ENCODE peak calls at places on chromosomes 1 and 21, in eight cellular contexts. One of them, this sample, is unnamed.

GRCh38 chr1:21861602-21862429 is 49.8 kb downstream of the LDLRAD2 start:
- DNase-seq in cardiac muscle cell: no peak
- DNase-seq in fibroblast of the aortic adventitia: peak
- DNase-seq in CD8-positive, alpha-beta T cell: no peak
- DNase-seq in GM23338: no peak
- DNase-seq in AG10803: peak
- DNase-seq in adrenal gland: peak
- DNase-seq in vagina: no peak
- DNase-seq in this sample: peak

GRCh38 chr1:192878249-192878648 is 69.4 kb downstream of the RGS2 start:
- DNase-seq in fibroblast of the aortic adventitia: peak
- DNase-seq in CD8-positive, alpha-beta T cell: no peak
- DNase-seq in cardiac muscle cell: peak
- DNase-seq in AG10803: peak
- DNase-seq in GM23338: no peak
- DNase-seq in adrenal gland: no peak
- DNase-seq in vagina: no peak
- DNase-seq in this sample: peak

GRCh38 chr21:26965567-26966359 is 1.1 kb downstream of the ADAMTS5 start:
- DNase-seq in cardiac muscle cell: peak
- DNase-seq in GM23338: peak
- DNase-seq in adrenal gland: peak
- DNase-seq in fibroblast of the aortic adventitia: peak
- DNase-seq in AG10803: peak
- DNase-seq in vagina: no peak
- DNase-seq in CD8-positive, alpha-beta T cell: no peak
- DNase-seq in this sample: peak

GRCh38 chr1:64320470-64320869 is 117.0 kb downstream of the UBE2U start:
- DNase-seq in cardiac muscle cell: peak
- DNase-seq in vagina: no peak
- DNase-seq in fibroblast of the aortic adventitia: no peak
- DNase-seq in adrenal gland: no peak
- DNase-seq in GM23338: no peak
- DNase-seq in CD8-positive, alpha-beta T cell: no peak
- DNase-seq in AG10803: peak
- DNase-seq in this sample: peak

GRCh38 chr1:167455786-167456446 is 62.4 kb downstream of the CD247 start:
- DNase-seq in adrenal gland: peak
- DNase-seq in fibroblast of the aortic adventitia: peak
- DNase-seq in cardiac muscle cell: peak
- DNase-seq in vagina: no peak
- DNase-seq in CD8-positive, alpha-beta T cell: peak
- DNase-seq in AG10803: no peak
- DNase-seq in GM23338: peak
- DNase-seq in this sample: no peak

GRCh38 chr1:109248797-109249629 is at the start of gene CELSR2:
- DNase-seq in vagina: no peak
- DNase-seq in CD8-positive, alpha-beta T cell: peak
- DNase-seq in GM23338: peak
- DNase-seq in cardiac muscle cell: peak
- DNase-seq in adrenal gland: peak
- DNase-seq in fibroblast of the aortic adventitia: peak
- DNase-seq in AG10803: peak
- DNase-seq in this sample: peak

GRCh38 chr1:171613282-171613681 is 8.8 kb upstream of the MYOCOS start:
- DNase-seq in fibroblast of the aortic adventitia: no peak
- DNase-seq in vagina: no peak
- DNase-seq in CD8-positive, alpha-beta T cell: no peak
- DNase-seq in adrenal gland: no peak
- DNase-seq in AG10803: no peak
- DNase-seq in cardiac muscle cell: no peak
- DNase-seq in GM23338: no peak
- DNase-seq in this sample: no peak

GRCh38 chr1:115976062-115976899 is at the start of gene SLC22A15:
- DNase-seq in GM23338: peak
- DNase-seq in adrenal gland: peak
- DNase-seq in cardiac muscle cell: peak
- DNase-seq in vagina: no peak
- DNase-seq in AG10803: peak
- DNase-seq in fibroblast of the aortic adventitia: peak
- DNase-seq in CD8-positive, alpha-beta T cell: peak
- DNase-seq in this sample: peak

GRCh38 chr1:69258842-69259241 is 308.9 kb upstream of the LRRC7 start:
- DNase-seq in AG10803: no peak
- DNase-seq in CD8-positive, alpha-beta T cell: no peak
- DNase-seq in cardiac muscle cell: no peak
- DNase-seq in vagina: no peak
- DNase-seq in adrenal gland: no peak
- DNase-seq in fibroblast of the aortic adventitia: no peak
- DNase-seq in GM23338: no peak
- DNase-seq in this sample: no peak

GRCh38 chr1:168589136-168589535 is 12.7 kb downstream of the XCL1 start:
- DNase-seq in vagina: no peak
- DNase-seq in AG10803: no peak
- DNase-seq in GM23338: no peak
- DNase-seq in adrenal gland: no peak
- DNase-seq in cardiac muscle cell: no peak
- DNase-seq in fibroblast of the aortic adventitia: no peak
- DNase-seq in CD8-positive, alpha-beta T cell: no peak
- DNase-seq in this sample: no peak

GRCh38 chr1:41888756-41889155 is 30.0 kb downstream of the HIVEP3 start:
- DNase-seq in adrenal gland: no peak
- DNase-seq in GM23338: no peak
- DNase-seq in AG10803: no peak
- DNase-seq in cardiac muscle cell: no peak
- DNase-seq in CD8-positive, alpha-beta T cell: no peak
- DNase-seq in fibroblast of the aortic adventitia: no peak
- DNase-seq in vagina: no peak
- DNase-seq in this sample: no peak

GRCh38 chr1:219325368-219325742 is 151.7 kb downstream of the LYPLAL1 start:
- DNase-seq in GM23338: no peak
- DNase-seq in fibroblast of the aortic adventitia: no peak
- DNase-seq in cardiac muscle cell: no peak
- DNase-seq in AG10803: no peak
- DNase-seq in vagina: no peak
- DNase-seq in adrenal gland: no peak
- DNase-seq in CD8-positive, alpha-beta T cell: no peak
- DNase-seq in this sample: no peak

GRCh38 chr1:65980241-65980640 is 187.5 kb downstream of the PDE4B start:
- DNase-seq in fibroblast of the aortic adventitia: no peak
- DNase-seq in CD8-positive, alpha-beta T cell: no peak
- DNase-seq in vagina: no peak
- DNase-seq in adrenal gland: no peak
- DNase-seq in AG10803: no peak
- DNase-seq in cardiac muscle cell: no peak
- DNase-seq in GM23338: no peak
- DNase-seq in this sample: no peak

GRCh38 chr1:185916866-185917265 is 182.7 kb downstream of the HMCN1 start:
- DNase-seq in cardiac muscle cell: peak
- DNase-seq in fibroblast of the aortic adventitia: peak
- DNase-seq in adrenal gland: no peak
- DNase-seq in vagina: no peak
- DNase-seq in CD8-positive, alpha-beta T cell: no peak
- DNase-seq in GM23338: no peak
- DNase-seq in AG10803: no peak
- DNase-seq in this sample: no peak

GRCh38 chr21:35026153-35026499 is 23.0 kb downstream of the RUNX1 start:
- DNase-seq in GM23338: no peak
- DNase-seq in vagina: no peak
- DNase-seq in fibroblast of the aortic adventitia: no peak
- DNase-seq in AG10803: no peak
- DNase-seq in cardiac muscle cell: peak
- DNase-seq in adrenal gland: no peak
- DNase-seq in CD8-positive, alpha-beta T cell: no peak
- DNase-seq in this sample: peak

GRCh38 chr1:159010398-159010797 is 691 bp downstream of the IFI16 start:
- DNase-seq in AG10803: no peak
- DNase-seq in fibroblast of the aortic adventitia: no peak
- DNase-seq in GM23338: no peak
- DNase-seq in CD8-positive, alpha-beta T cell: no peak
- DNase-seq in vagina: no peak
- DNase-seq in adrenal gland: no peak
- DNase-seq in cardiac muscle cell: no peak
- DNase-seq in this sample: no peak

GRCh38 chr1:54489627-54490240 is 58.3 kb upstream of the ACOT11 start:
- DNase-seq in CD8-positive, alpha-beta T cell: no peak
- DNase-seq in GM23338: no peak
- DNase-seq in cardiac muscle cell: no peak
- DNase-seq in fibroblast of the aortic adventitia: no peak
- DNase-seq in AG10803: no peak
- DNase-seq in adrenal gland: no peak
- DNase-seq in vagina: no peak
- DNase-seq in this sample: no peak
- H3K4me3 ChIP-seq in CD8-positive, alpha-beta T cell: peak
- H3K4me3 ChIP-seq in GM23338: peak
- H3K4me3 ChIP-seq in cardiac muscle cell: no peak
- H3K4me3 ChIP-seq in fibroblast of the aortic adventitia: no peak
- H3K4me3 ChIP-seq in AG10803: no peak
- H3K4me3 ChIP-seq in adrenal gland: no peak
- H3K4me3 ChIP-seq in vagina: peak
- H3K4me3 ChIP-seq in this sample: no peak

GRCh38 chr1:53047737-53048344 is 14.2 kb upstream of the PODN start:
- DNase-seq in vagina: no peak
- DNase-seq in adrenal gland: no peak
- DNase-seq in fibroblast of the aortic adventitia: peak
- DNase-seq in CD8-positive, alpha-beta T cell: no peak
- DNase-seq in AG10803: peak
- DNase-seq in GM23338: no peak
- DNase-seq in cardiac muscle cell: peak
- DNase-seq in this sample: peak
- H3K4me3 ChIP-seq in vagina: no peak
- H3K4me3 ChIP-seq in adrenal gland: no peak
- H3K4me3 ChIP-seq in fibroblast of the aortic adventitia: no peak
- H3K4me3 ChIP-seq in CD8-positive, alpha-beta T cell: no peak
- H3K4me3 ChIP-seq in AG10803: no peak
- H3K4me3 ChIP-seq in GM23338: no peak
- H3K4me3 ChIP-seq in cardiac muscle cell: no peak
- H3K4me3 ChIP-seq in this sample: no peak

GRCh38 chr1:8020032-8020431 is 6.1 kb downstream of the ERRFI1 start:
- DNase-seq in GM23338: no peak
- DNase-seq in cardiac muscle cell: peak
- DNase-seq in vagina: no peak
- DNase-seq in AG10803: peak
- DNase-seq in fibroblast of the aortic adventitia: peak
- DNase-seq in adrenal gland: no peak
- DNase-seq in CD8-positive, alpha-beta T cell: no peak
- DNase-seq in this sample: peak

GRCh38 chr1:8018492-8019228 is 7.4 kb downstream of the ERRFI1 start:
- DNase-seq in cardiac muscle cell: peak
- DNase-seq in AG10803: no peak
- DNase-seq in adrenal gland: no peak
- DNase-seq in GM23338: peak
- DNase-seq in vagina: no peak
- DNase-seq in fibroblast of the aortic adventitia: no peak
- DNase-seq in CD8-positive, alpha-beta T cell: no peak
- DNase-seq in this sample: peak

GRCh38 chr1:8017495-8018310 is 8.4 kb downstream of the ERRFI1 start:
- DNase-seq in fibroblast of the aortic adventitia: peak
- DNase-seq in adrenal gland: no peak
- DNase-seq in vagina: no peak
- DNase-seq in AG10803: peak
- DNase-seq in CD8-positive, alpha-beta T cell: no peak
- DNase-seq in cardiac muscle cell: peak
- DNase-seq in GM23338: no peak
- DNase-seq in this sample: peak

GRCh38 chr1:8021676-8022266 is 4.3 kb downstream of the ERRFI1 start:
- DNase-seq in AG10803: no peak
- DNase-seq in CD8-positive, alpha-beta T cell: no peak
- DNase-seq in GM23338: no peak
- DNase-seq in adrenal gland: no peak
- DNase-seq in fibroblast of the aortic adventitia: no peak
- DNase-seq in vagina: no peak
- DNase-seq in cardiac muscle cell: peak
- DNase-seq in this sample: peak

DNA sequence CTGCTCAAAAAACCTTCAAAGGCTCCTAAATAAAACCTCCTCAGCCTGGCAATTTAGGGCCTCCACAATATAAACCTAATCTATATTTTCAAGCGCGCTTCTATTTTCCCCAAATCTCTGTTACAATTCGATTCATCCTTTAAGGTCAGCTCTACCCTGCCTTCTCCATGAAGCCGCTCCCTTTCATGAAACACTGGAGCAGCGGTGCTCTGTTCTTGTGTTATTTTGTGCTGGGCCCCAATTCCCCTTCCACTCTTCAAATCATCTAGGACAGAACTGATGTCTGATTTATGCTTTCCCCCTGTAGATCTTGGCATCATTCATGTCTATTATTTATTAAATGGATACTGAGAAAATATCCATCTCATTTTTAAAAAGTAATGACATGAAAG is 6.9 kb downstream of the ERRFI1 start:
- DNase-seq in CD8-positive, alpha-beta T cell: no peak
- DNase-seq in AG10803: no peak
- DNase-seq in adrenal gland: no peak
- DNase-seq in fibroblast of the aortic adventitia: no peak
- DNase-seq in GM23338: no peak
- DNase-seq in vagina: no peak
- DNase-seq in cardiac muscle cell: no peak
- DNase-seq in this sample: peak
- H3K4me3 ChIP-seq in CD8-positive, alpha-beta T cell: no peak
- H3K4me3 ChIP-seq in AG10803: no peak
- H3K4me3 ChIP-seq in adrenal gland: no peak
- H3K4me3 ChIP-seq in fibroblast of the aortic adventitia: no peak
- H3K4me3 ChIP-seq in GM23338: peak
- H3K4me3 ChIP-seq in vagina: no peak
- H3K4me3 ChIP-seq in cardiac muscle cell: no peak
- H3K4me3 ChIP-seq in this sample: peak

DNA sequence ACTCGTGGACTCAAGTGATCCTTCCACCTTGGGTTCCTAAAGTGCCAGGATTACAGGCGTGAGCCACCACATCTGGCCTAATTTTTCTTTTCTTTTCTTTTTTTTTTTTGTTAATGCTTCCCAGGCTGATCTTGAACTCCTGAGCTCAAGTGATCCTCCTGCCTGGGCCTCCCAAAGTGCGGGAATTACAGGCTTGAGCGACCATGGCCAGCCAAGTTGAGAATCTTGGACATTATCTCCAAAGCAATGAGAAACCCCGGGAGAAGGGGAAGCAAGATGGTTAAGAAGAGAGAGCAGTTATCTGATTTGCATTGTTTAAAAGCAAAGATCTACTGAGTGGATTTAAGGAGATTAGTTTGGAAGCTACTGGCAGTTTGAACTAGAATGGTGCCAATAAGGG is 9.1 kb downstream of the HIPK1 start:
- DNase-seq in fibroblast of the aortic adventitia: no peak
- DNase-seq in GM23338: no peak
- DNase-seq in AG10803: no peak
- DNase-seq in CD8-positive, alpha-beta T cell: no peak
- DNase-seq in vagina: no peak
- DNase-seq in adrenal gland: no peak
- DNase-seq in cardiac muscle cell: no peak
- DNase-seq in this sample: no peak
- H3K4me3 ChIP-seq in fibroblast of the aortic adventitia: no peak
- H3K4me3 ChIP-seq in GM23338: no peak
- H3K4me3 ChIP-seq in AG10803: no peak
- H3K4me3 ChIP-seq in CD8-positive, alpha-beta T cell: no peak
- H3K4me3 ChIP-seq in vagina: no peak
- H3K4me3 ChIP-seq in adrenal gland: no peak
- H3K4me3 ChIP-seq in cardiac muscle cell: no peak
- H3K4me3 ChIP-seq in this sample: no peak

DNA sequence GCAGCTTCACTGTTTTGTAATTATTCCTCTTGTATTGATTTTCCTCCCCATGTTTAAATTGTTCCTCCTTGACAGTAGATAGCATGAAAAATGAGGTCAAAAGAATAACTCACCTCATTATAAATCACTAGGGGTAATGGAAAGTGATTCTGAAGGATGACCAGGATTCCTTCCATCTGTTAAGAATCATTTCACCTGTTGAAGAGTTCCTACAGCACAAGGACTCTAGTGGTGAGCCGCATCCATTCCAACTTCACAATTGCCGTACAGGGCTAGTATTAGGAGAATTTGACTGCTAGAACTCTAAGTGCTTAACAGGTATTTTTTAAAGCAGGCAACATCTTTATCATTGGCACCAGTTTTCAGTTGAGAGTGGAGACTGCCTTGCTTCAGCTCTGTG is 13.7 kb downstream of the PPP1R12B start:
- DNase-seq in cardiac muscle cell: no peak
- DNase-seq in CD8-positive, alpha-beta T cell: no peak
- DNase-seq in adrenal gland: no peak
- DNase-seq in GM23338: peak
- DNase-seq in fibroblast of the aortic adventitia: no peak
- DNase-seq in AG10803: no peak
- DNase-seq in vagina: no peak
- DNase-seq in this sample: no peak
- H3K4me3 ChIP-seq in cardiac muscle cell: no peak
- H3K4me3 ChIP-seq in CD8-positive, alpha-beta T cell: no peak
- H3K4me3 ChIP-seq in adrenal gland: no peak
- H3K4me3 ChIP-seq in GM23338: peak
- H3K4me3 ChIP-seq in fibroblast of the aortic adventitia: no peak
- H3K4me3 ChIP-seq in AG10803: no peak
- H3K4me3 ChIP-seq in vagina: no peak
- H3K4me3 ChIP-seq in this sample: no peak